ENCODE peak calls at places on chromosomes 6 and 20, in seven cellular contexts. One of them, this sample, is unnamed.

GRCh38 chr20:63440366-63440955 is 32.0 kb downstream of the KCNQ2 start:
- DNase-seq in pancreas: no peak
- DNase-seq in heart right ventricle: no peak
- DNase-seq in mammary epithelial cell: no peak
- DNase-seq in PC-9: no peak
- DNase-seq in lung: no peak
- DNase-seq in bronchial epithelial cell: no peak
- DNase-seq in this sample: no peak

GRCh38 chr6:82608777-82609176 is 245.2 kb downstream of the TPBG start:
- DNase-seq in pancreas: no peak
- DNase-seq in heart right ventricle: no peak
- DNase-seq in mammary epithelial cell: no peak
- DNase-seq in PC-9: no peak
- DNase-seq in lung: no peak
- DNase-seq in bronchial epithelial cell: no peak
- DNase-seq in this sample: no peak

GRCh38 chr20:50313223-50313820 is 122.7 kb downstream of the CEBPB start:
- DNase-seq in pancreas: no peak
- DNase-seq in heart right ventricle: no peak
- DNase-seq in mammary epithelial cell: no peak
- DNase-seq in PC-9: peak
- DNase-seq in lung: no peak
- DNase-seq in bronchial epithelial cell: peak
- DNase-seq in this sample: no peak

GRCh38 chr6:1605822-1606532 is 3.7 kb upstream of the FOXC1 start:
- DNase-seq in pancreas: no peak
- DNase-seq in heart right ventricle: no peak
- DNase-seq in mammary epithelial cell: no peak
- DNase-seq in PC-9: no peak
- DNase-seq in lung: no peak
- DNase-seq in bronchial epithelial cell: no peak
- DNase-seq in this sample: no peak

GRCh38 chr6:140064371-140064770 is 689.9 kb upstream of the CITED2 start:
- DNase-seq in pancreas: no peak
- DNase-seq in heart right ventricle: no peak
- DNase-seq in mammary epithelial cell: no peak
- DNase-seq in PC-9: no peak
- DNase-seq in lung: no peak
- DNase-seq in bronchial epithelial cell: no peak
- DNase-seq in this sample: no peak

GRCh38 chr20:35304956-35305355 is 12.7 kb upstream of the FAM83C start:
- DNase-seq in pancreas: no peak
- DNase-seq in heart right ventricle: no peak
- DNase-seq in mammary epithelial cell: no peak
- DNase-seq in PC-9: no peak
- DNase-seq in lung: no peak
- DNase-seq in bronchial epithelial cell: no peak
- DNase-seq in this sample: no peak

GRCh38 chr20:57627972-57628650 is 7.9 kb upstream of the ZBP1 start:
- DNase-seq in pancreas: no peak
- DNase-seq in heart right ventricle: peak
- DNase-seq in mammary epithelial cell: no peak
- DNase-seq in PC-9: peak
- DNase-seq in lung: peak
- DNase-seq in bronchial epithelial cell: peak
- DNase-seq in this sample: no peak

GRCh38 chr6:110693296-110693695 is 122.0 kb downstream of the CDK19 start:
- DNase-seq in pancreas: no peak
- DNase-seq in heart right ventricle: no peak
- DNase-seq in mammary epithelial cell: no peak
- DNase-seq in PC-9: no peak
- DNase-seq in lung: no peak
- DNase-seq in bronchial epithelial cell: no peak
- DNase-seq in this sample: no peak

GRCh38 chr6:4820704-4821276 is 44.6 kb downstream of the CDYL start:
- DNase-seq in pancreas: no peak
- DNase-seq in heart right ventricle: no peak
- DNase-seq in mammary epithelial cell: no peak
- DNase-seq in PC-9: no peak
- DNase-seq in lung: no peak
- DNase-seq in bronchial epithelial cell: no peak
- DNase-seq in this sample: no peak

GRCh38 chr6:20876016-20876415 is 341.8 kb downstream of the CDKAL1 start:
- DNase-seq in pancreas: no peak
- DNase-seq in heart right ventricle: no peak
- DNase-seq in mammary epithelial cell: peak
- DNase-seq in PC-9: no peak
- DNase-seq in lung: no peak
- DNase-seq in bronchial epithelial cell: no peak
- DNase-seq in this sample: no peak

DNA sequence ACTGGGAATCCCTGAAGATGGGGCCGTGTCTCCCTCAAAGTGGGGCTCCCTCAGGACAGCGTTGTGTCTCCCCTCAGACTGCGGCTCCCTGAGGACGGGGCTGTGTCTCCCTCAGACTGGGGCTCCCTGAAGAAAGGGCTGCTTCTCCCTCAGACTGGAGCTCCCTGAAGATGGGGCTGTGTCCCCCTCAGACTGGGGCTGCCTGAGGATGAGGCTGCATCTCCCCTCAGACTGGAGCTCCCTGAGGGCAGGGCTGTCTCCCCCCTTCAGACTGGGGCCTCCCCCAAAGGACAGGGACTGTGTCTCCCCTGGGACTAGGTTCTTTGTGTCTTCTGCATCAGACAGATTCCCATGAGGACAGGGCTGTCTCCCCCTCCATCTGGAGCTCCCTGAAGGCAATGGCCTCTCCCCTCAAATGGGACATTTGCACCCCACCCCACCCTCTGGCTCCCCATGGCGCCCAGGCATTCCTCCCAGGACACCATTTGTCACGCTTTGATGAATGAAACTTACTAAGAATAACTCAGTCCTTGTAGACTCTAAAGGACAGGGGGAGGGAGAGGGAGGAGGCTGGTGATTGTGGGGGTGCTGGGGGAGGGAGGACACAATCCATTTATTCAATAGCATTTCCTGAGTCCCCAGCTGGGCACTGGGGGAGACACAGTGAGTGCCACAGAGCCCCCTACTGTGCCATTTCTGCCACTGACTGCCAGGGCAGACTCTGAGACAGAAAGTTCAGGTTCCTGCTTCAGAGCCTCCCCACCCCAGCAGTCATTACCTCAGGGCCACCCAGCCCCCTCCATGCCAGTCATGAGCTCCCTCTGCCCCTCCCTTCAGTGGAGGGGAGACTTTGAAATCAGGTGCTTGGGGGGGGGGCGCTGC is 122.4 kb downstream of the MRPL14 start:
- DNase-seq in pancreas: no peak
- DNase-seq in heart right ventricle: peak
- DNase-seq in mammary epithelial cell: no peak
- DNase-seq in PC-9: no peak
- DNase-seq in lung: no peak
- DNase-seq in bronchial epithelial cell: no peak
- DNase-seq in this sample: no peak
- TF ChIP-seq CTCF in pancreas: no peak
- TF ChIP-seq CTCF in heart right ventricle: peak
- TF ChIP-seq CTCF in mammary epithelial cell: peak
- TF ChIP-seq CTCF in PC-9: peak
- TF ChIP-seq CTCF in lung: no peak
- TF ChIP-seq CTCF in bronchial epithelial cell: peak
- TF ChIP-seq CTCF in this sample: peak

GRCh38 chr6:166423051-166423745 is 40.5 kb upstream of the MPC1 start:
- DNase-seq in pancreas: no peak
- DNase-seq in heart right ventricle: no peak
- DNase-seq in mammary epithelial cell: no peak
- DNase-seq in PC-9: no peak
- DNase-seq in lung: no peak
- DNase-seq in bronchial epithelial cell: no peak
- DNase-seq in this sample: no peak
- H3K4me3 ChIP-seq in pancreas: no peak
- H3K4me3 ChIP-seq in heart right ventricle: no peak
- H3K4me3 ChIP-seq in mammary epithelial cell: no peak
- H3K4me3 ChIP-seq in PC-9: no peak
- H3K4me3 ChIP-seq in lung: no peak
- H3K4me3 ChIP-seq in bronchial epithelial cell: no peak
- H3K4me3 ChIP-seq in this sample: no peak

GRCh38 chr6:93721386-93722048 is 302.2 kb upstream of the EPHA7 start:
- DNase-seq in pancreas: no peak
- DNase-seq in heart right ventricle: no peak
- DNase-seq in mammary epithelial cell: no peak
- DNase-seq in PC-9: no peak
- DNase-seq in lung: no peak
- DNase-seq in bronchial epithelial cell: no peak
- DNase-seq in this sample: peak
- TF ChIP-seq CTCF in pancreas: peak
- TF ChIP-seq CTCF in heart right ventricle: peak
- TF ChIP-seq CTCF in mammary epithelial cell: peak
- TF ChIP-seq CTCF in PC-9: no peak
- TF ChIP-seq CTCF in lung: no peak
- TF ChIP-seq CTCF in bronchial epithelial cell: no peak
- TF ChIP-seq CTCF in this sample: peak

GRCh38 chr6:117266948-117267347 is 1.6 kb downstream of the VGLL2 start:
- DNase-seq in pancreas: no peak
- DNase-seq in heart right ventricle: no peak
- DNase-seq in mammary epithelial cell: no peak
- DNase-seq in PC-9: no peak
- DNase-seq in lung: no peak
- DNase-seq in bronchial epithelial cell: no peak
- DNase-seq in this sample: no peak

GRCh38 chr6:117265425-117266266 is at the start of gene VGLL2:
- DNase-seq in pancreas: peak
- DNase-seq in heart right ventricle: no peak
- DNase-seq in mammary epithelial cell: peak
- DNase-seq in PC-9: no peak
- DNase-seq in lung: no peak
- DNase-seq in bronchial epithelial cell: no peak
- DNase-seq in this sample: no peak

GRCh38 chr6:117267766-117268534 is 2.6 kb downstream of the VGLL2 start:
- DNase-seq in pancreas: no peak
- DNase-seq in heart right ventricle: no peak
- DNase-seq in mammary epithelial cell: no peak
- DNase-seq in PC-9: no peak
- DNase-seq in lung: no peak
- DNase-seq in bronchial epithelial cell: no peak
- DNase-seq in this sample: no peak

GRCh38 chr6:117264487-117265424 is 602 bp upstream of the VGLL2 start:
- DNase-seq in pancreas: no peak
- DNase-seq in heart right ventricle: no peak
- DNase-seq in mammary epithelial cell: peak
- DNase-seq in PC-9: no peak
- DNase-seq in lung: no peak
- DNase-seq in bronchial epithelial cell: no peak
- DNase-seq in this sample: no peak

DNA sequence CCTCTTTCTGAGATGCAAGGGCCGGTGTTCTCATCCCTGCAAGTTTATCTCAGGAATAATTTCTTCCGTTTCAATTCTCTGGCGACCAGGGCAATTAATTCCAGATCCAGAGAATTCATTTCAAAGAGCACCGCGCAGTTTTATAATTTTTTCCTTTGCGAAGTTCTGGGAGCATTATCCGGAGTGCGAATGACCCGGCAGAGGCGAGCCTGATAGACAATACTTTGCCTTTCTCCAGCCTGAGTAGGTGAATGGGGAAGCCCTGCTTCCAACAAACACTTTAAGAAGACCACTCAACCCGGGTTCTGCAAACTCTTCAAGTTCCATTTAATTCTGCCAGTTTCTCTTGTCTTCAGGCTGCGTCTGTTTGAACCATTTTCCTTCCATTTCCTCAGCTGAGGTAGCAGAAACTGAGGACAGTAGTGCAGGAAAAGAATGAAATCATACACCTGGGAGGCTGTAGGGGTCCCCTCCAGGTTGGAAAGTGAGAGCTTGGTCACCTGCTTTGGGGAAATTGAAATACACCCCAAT is 974 bp downstream of the VGLL2 start:
- DNase-seq in pancreas: no peak
- DNase-seq in heart right ventricle: no peak
- DNase-seq in mammary epithelial cell: no peak
- DNase-seq in PC-9: no peak
- DNase-seq in lung: no peak
- DNase-seq in bronchial epithelial cell: no peak
- DNase-seq in this sample: no peak
- H3K4me3 ChIP-seq in pancreas: no peak
- H3K4me3 ChIP-seq in heart right ventricle: peak
- H3K4me3 ChIP-seq in mammary epithelial cell: no peak
- H3K4me3 ChIP-seq in PC-9: no peak
- H3K4me3 ChIP-seq in lung: no peak
- H3K4me3 ChIP-seq in bronchial epithelial cell: no peak
- H3K4me3 ChIP-seq in this sample: no peak

GRCh38 chr6:36980876-36981619 is 4.9 kb downstream of the MTCH1 start:
- DNase-seq in pancreas: no peak
- DNase-seq in heart right ventricle: no peak
- DNase-seq in mammary epithelial cell: no peak
- DNase-seq in PC-9: no peak
- DNase-seq in lung: no peak
- DNase-seq in bronchial epithelial cell: no peak
- DNase-seq in this sample: no peak
- TF ChIP-seq CTCF in pancreas: no peak
- TF ChIP-seq CTCF in heart right ventricle: peak
- TF ChIP-seq CTCF in mammary epithelial cell: no peak
- TF ChIP-seq CTCF in PC-9: no peak
- TF ChIP-seq CTCF in lung: no peak
- TF ChIP-seq CTCF in bronchial epithelial cell: no peak
- TF ChIP-seq CTCF in this sample: no peak

DNA sequence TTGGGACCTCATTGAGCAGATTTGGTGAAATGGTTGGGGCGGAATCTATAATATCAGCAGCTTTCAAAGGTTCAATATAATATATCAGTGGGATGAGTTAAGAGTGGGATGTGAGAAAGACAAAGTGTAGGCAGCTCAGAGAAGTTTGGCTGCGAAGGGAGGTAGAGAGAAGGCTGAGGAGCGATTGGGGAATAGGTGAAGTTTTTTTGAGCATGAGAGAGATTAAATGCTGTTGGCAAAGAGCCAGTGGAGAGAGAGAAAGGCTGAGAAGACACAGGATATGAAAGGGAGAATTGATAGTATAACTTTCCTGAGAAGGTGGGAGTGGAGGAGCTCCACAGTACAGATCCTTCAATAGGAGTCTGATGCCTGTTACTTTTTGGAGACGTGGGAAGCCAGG is 12.1 kb upstream of the SERINC3 start:
- DNase-seq in pancreas: no peak
- DNase-seq in heart right ventricle: no peak
- DNase-seq in mammary epithelial cell: no peak
- DNase-seq in PC-9: no peak
- DNase-seq in lung: no peak
- DNase-seq in bronchial epithelial cell: no peak
- DNase-seq in this sample: no peak
- H3K4me3 ChIP-seq in pancreas: no peak
- H3K4me3 ChIP-seq in heart right ventricle: no peak
- H3K4me3 ChIP-seq in mammary epithelial cell: no peak
- H3K4me3 ChIP-seq in PC-9: no peak
- H3K4me3 ChIP-seq in lung: no peak
- H3K4me3 ChIP-seq in bronchial epithelial cell: no peak
- H3K4me3 ChIP-seq in this sample: no peak

DNA sequence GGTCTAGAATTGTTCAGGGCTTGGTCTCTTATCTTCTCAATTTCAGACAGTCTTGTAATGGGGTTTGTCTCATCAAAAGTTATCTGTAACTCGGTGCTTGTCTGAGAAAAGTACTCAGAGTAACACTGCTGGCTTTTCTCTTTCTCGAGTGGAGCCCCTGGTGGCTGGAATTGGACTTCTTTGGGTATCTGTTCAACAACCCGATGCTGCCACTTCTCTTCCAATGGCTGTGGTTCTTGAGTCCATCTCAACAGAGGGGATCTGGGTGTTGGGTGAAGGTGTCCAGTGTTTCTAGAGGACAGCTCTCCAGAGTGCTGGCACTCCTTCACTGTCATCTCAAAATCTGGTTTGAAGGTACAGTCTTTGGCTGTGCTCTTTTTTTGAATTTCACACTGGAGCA is 24.6 kb downstream of the DST start:
- DNase-seq in pancreas: no peak
- DNase-seq in heart right ventricle: no peak
- DNase-seq in mammary epithelial cell: no peak
- DNase-seq in PC-9: no peak
- DNase-seq in lung: no peak
- DNase-seq in bronchial epithelial cell: no peak
- DNase-seq in this sample: no peak
- TF ChIP-seq CTCF in pancreas: no peak
- TF ChIP-seq CTCF in heart right ventricle: no peak
- TF ChIP-seq CTCF in mammary epithelial cell: peak
- TF ChIP-seq CTCF in PC-9: no peak
- TF ChIP-seq CTCF in lung: no peak
- TF ChIP-seq CTCF in bronchial epithelial cell: peak
- TF ChIP-seq CTCF in this sample: no peak

This sample was measured in LNCaP clone FGC.